ENCODE peak calls at places on chromosomes 3 and 15, in four cellular contexts. K is neuronal stem cell, N is H9, B is IMR-90. Z is an unnamed sample.

GRCh38 chr3:195475614-195476013 is 32.8 kb upstream of the ACAP2 start:
- DNase-seq in N (no peak), K (no peak), B (no peak), Z (no peak)

GRCh38 chr3:13142552-13143380 is 69.5 kb upstream of the IQSEC1 start:
- DNase-seq in B (no peak), N (no peak), K (no peak), Z (no peak)

GRCh38 chr15:38707802-38708671 is 143.4 kb upstream of the RASGRP1 start:
- DNase-seq in K (peak; percentile 58), B (peak; percentile 80), N (peak; percentile 53), Z (peak; percentile 40)

GRCh38 chr15:73946795-73947370 is 20.6 kb downstream of the LOXL1 start:
- DNase-seq in B (no peak), N (no peak), K (no peak), Z (no peak)

GRCh38 chr15:77030928-77031375 is 36.0 kb downstream of the PSTPIP1 start:
- DNase-seq in N (peak; percentile 23), B (no peak), K (no peak), Z (no peak)

GRCh38 chr15:32838820-32839219 is 121.0 kb downstream of the GREM1 start:
- DNase-seq in K (no peak), N (no peak), B (peak; percentile 97), Z (no peak)

GRCh38 chr3:75249005-75249404 is 415.1 kb upstream of the FRG2C start:
- DNase-seq in N (no peak), K (no peak), B (no peak), Z (no peak)

GRCh38 chr3:142224482-142225072 is 808 bp downstream of the GK5 start:
- DNase-seq in B (no peak), N (no peak), K (no peak), Z (no peak)

GRCh38 chr3:51687472-51688205 is 16.6 kb downstream of the TEX264 start:
- DNase-seq in B (peak; percentile 62), N (no peak), K (no peak), Z (peak; percentile 35)

GRCh38 chr3:51686056-51686455 is 15.0 kb downstream of the TEX264 start:
- DNase-seq in B (no peak), N (no peak), K (no peak), Z (no peak)

GRCh38 chr3:51684971-51685751 is 14.1 kb downstream of the TEX264 start:
- DNase-seq in K (no peak), N (no peak), B (no peak), Z (no peak)

GRCh38 chr3:51688206-51688600 is 17.2 kb downstream of the TEX264 start:
- DNase-seq in K (no peak), N (no peak), B (no peak), Z (no peak)

GRCh38 chr3:51686512-51687215 is 15.6 kb downstream of the TEX264 start:
- DNase-seq in B (peak; percentile 8), K (no peak), N (peak; percentile 53), Z (no peak)
- H2AK5ac ChIP-seq in B (no peak overlapping the region), K (no peak overlapping the region), N (no peak overlapping the region), Z (no peak overlapping the region)

GRCh38 chr3:8841472-8841871 is 72.1 kb upstream of the OXTR start:
- DNase-seq in B (no peak), K (no peak), N (no peak), Z (no peak)

GRCh38 chr3:8843347-8843746 is 73.9 kb upstream of the OXTR start:
- DNase-seq in K (no peak), N (no peak), B (no peak), Z (no peak)

GRCh38 chr3:8839607-8840325 is 70.4 kb upstream of the OXTR start:
- DNase-seq in K (no peak), N (no peak), B (peak; percentile 38), Z (no peak)

GRCh38 chr3:8840556-8840955 is 71.1 kb upstream of the OXTR start:
- DNase-seq in K (no peak), B (peak; percentile 89), N (no peak), Z (peak; percentile 73)

GRCh38 chr3:8842293-8842692 is 72.9 kb upstream of the OXTR start:
- DNase-seq in B (no peak), K (no peak), N (no peak), Z (no peak)
- H2AK5ac ChIP-seq in B (peak overlapping the region; percentile 11), K (no peak overlapping the region), N (no peak overlapping the region), Z (no peak overlapping the region)

GRCh38 chr3:45640091-45640507 is 45.5 kb downstream of the LIMD1 start:
- DNase-seq in K (no peak), N (no peak), B (no peak), Z (no peak)

GRCh38 chr3:45644467-45645201 is 44.6 kb upstream of the SACM1L start:
- DNase-seq in K (no peak), N (no peak), B (peak; percentile 93), Z (peak; percentile 79)

GRCh38 chr3:45640724-45641361 is 46.3 kb downstream of the LIMD1 start:
- DNase-seq in B (no peak), K (no peak), N (no peak), Z (peak; percentile 42)

GRCh38 chr3:45644063-45644462 is 45.1 kb upstream of the SACM1L start:
- DNase-seq in N (no peak), B (peak; percentile 95), K (no peak), Z (no peak)

DNA sequence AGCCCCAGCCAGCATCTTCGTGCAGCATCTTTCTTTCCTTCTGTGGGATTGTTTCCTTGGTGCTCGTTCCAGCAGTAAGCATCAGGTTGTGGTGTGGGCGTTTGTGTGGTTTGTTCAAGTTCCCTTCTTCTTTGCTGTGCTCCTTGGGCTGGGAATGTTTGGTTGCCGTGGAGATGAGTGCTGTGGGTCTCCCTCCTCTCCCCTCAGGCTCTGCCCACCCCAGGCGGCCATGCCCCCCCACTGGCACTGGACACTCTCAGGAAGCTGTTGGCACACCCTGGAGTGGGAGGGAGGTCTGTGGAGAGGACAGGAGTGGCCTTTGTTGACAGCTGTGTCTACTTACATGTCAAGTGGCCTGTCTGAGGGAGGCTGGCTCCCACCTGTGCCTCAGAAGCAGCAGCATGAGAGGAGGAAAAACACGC is 46.5 kb upstream of the SACM1L start:
- DNase-seq in B (peak; percentile 88), N (no peak), K (no peak), Z (no peak)
- H2AK5ac ChIP-seq in B (peak overlapping the region; percentile 98), N (no peak overlapping the region), K (no peak overlapping the region), Z (no peak overlapping the region)

DNA sequence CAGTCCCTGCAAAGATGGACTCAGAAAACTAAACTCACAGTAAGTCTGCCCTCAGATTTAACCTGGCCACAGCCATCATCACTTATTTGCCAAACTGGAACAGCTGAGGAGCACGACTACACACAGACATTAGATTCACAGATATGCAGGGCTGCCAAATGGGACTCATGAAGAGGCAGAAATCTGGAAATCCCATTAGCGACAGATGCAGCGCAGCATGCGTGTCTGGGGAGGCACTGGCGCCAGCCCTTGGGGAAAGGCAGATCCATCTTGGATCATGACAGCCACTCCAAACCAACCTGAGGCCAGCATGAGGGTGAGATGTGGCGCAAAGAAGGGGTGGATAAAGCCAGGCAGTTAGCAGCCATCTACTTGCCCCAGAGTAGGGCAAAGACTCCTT is 160.6 kb upstream of the TSC22D2 start:
- DNase-seq in B (no peak), K (no peak), N (no peak), Z (no peak)
- H2AK5ac ChIP-seq in B (peak overlapping the region; percentile 95), K (no peak overlapping the region), N (no peak overlapping the region), Z (no peak overlapping the region)

DNA sequence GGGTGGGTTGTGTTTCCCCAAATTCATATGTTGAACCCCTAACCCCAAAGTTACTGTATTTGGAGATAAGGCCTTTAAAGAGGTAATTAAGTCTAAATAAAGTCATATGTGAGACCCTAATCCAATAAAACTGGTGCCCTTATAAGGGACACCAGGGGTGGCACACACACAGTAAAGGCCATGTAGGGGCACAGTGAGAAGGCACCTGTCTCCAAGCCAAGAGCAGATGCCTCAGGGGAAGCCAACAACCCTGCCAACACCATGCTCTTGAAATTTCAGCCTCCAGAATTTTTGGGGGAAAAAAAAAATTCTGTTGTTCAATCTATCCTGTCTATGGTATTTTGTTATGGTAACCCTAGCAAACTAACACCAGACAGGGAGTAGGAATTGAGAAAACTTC is 1.5 kb upstream of the GMNC start:
- DNase-seq in B (no peak), N (no peak), K (no peak), Z (no peak)
- H2AK5ac ChIP-seq in B (no peak overlapping the region), N (no peak overlapping the region), K (no peak overlapping the region), Z (no peak overlapping the region)

GRCh38 chr3:49787536-49787935 is 1.2 kb upstream of the IP6K1 start:
- DNase-seq in B (no peak), N (no peak), K (no peak), Z (no peak)

GRCh38 chr3:49786357-49787181 is at the start of gene IP6K1:
- DNase-seq in N (peak; percentile 100), B (peak; percentile 100), K (peak; percentile 100), Z (peak; percentile 100)

GRCh38 chr3:49785565-49786356 is 581 bp downstream of the IP6K1 start:
- DNase-seq in K (peak; percentile 48), B (peak; percentile 28), N (no peak), Z (peak; percentile 35)

GRCh38 chr3:49787182-49787464 is 781 bp upstream of the IP6K1 start:
- DNase-seq in B (no peak), N (no peak), K (no peak), Z (no peak)

GRCh38 chr3:49788056-49788455 is 1.7 kb upstream of the IP6K1 start:
- DNase-seq in K (no peak), N (no peak), B (no peak), Z (no peak)
- H2AK5ac ChIP-seq in K (peak overlapping the region; percentile 67), N (no peak overlapping the region), B (no peak overlapping the region), Z (no peak overlapping the region)

DNA sequence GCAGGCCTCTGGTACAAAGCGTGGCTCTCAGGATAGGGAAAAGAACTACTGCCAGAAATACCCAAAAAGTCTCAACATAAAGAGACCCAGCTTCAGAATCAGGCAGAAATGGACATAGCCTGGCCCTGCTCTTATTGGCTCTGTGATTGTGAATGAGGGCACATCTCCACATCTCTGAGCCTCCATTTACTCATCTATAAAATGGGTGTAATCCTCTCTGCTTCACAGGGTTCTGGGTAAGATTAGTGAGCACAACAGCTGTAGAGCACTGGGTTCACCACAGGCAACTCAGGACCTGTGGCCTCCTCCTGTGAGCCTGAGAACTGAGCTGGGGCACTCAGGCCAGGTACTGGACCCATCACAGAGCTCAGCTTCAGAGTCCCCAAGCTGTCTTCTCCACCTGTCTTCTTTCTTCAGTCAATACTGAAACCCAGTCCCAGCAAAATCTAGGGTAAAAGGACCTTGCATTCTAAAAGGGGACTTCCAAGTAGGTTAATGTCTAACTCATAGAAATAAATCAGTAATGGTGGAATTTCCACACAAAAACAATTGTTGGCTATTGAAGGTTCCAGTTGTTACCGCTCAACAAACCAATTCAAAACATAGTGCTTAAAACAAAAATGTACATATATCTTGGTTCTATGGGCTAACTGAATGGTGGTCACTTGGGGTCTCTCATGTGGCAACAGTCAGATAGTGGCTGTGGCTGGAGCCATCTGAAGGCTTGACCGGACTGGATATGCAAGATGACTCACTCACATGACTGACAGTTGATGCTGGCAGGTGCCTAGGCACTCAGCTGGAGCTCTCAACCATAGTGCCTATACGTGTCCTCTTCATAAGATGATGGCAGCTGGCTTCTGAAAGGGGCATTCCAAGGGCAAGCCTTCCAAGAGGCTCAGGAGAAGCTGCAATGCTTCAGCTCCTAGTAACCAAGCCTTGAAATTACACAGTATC is 47.3 kb downstream of the TRIM42 start:
- DNase-seq in N (no peak), B (no peak), K (no peak), Z (no peak)
- H2AK5ac ChIP-seq in N (no peak overlapping the region), B (no peak overlapping the region), K (no peak overlapping the region), Z (no peak overlapping the region)

GRCh38 chr15:90701048-90701447 is 16.1 kb upstream of the BLM start:
- DNase-seq in K (no peak), B (no peak), N (no peak), Z (no peak)

GRCh38 chr15:90706394-90707327 is 10.5 kb upstream of the BLM start:
- DNase-seq in B (no peak), K (no peak), N (no peak), Z (no peak)

GRCh38 chr15:90701880-90702630 is 15.1 kb upstream of the BLM start:
- DNase-seq in B (no peak), K (no peak), N (no peak), Z (no peak)

GRCh38 chr15:90705212-90705611 is 11.9 kb upstream of the BLM start:
- DNase-seq in N (no peak), K (no peak), B (no peak), Z (no peak)

GRCh38 chr15:90703455-90703854 is 13.7 kb upstream of the BLM start:
- DNase-seq in K (no peak), B (no peak), N (no peak), Z (no peak)
- H2AK5ac ChIP-seq in K (no peak overlapping the region), B (no peak overlapping the region), N (no peak overlapping the region), Z (no peak overlapping the region)

Z was measured in trophoblast cell.